ENCODE peak calls at places on chromosomes 7 and 10, in ten cellular contexts. F is dermis blood vessel endothelial cell; Q is HS-27A; Y is hippocampal formation; S is GM03348; I is activated effector memory CD4-positive, alpha-beta T cell treated with anti-CD3 and anti-CD28 coated beads, Interleukin-2, amount 50 U/mL, for 16 hours; R is NCI-H69; W is NCI-H526; J is ascending aorta; H is stimulated activated naive B cell treated with anti-CD40 and anti-IgM and Interleukin-4, amounts not matched to agents 10 μg/mL and 1 μg/mL and 100 μg/mL, for 72 hours. M is an unnamed sample.

GRCh38 chr7:149310113-149310836 is 48.3 kb downstream of the ZNF783 start:
- DNase-seq in W (peak; percentile 61), J (peak; percentile 21), Q (peak; percentile 53), Y (no peak), S (peak; percentile 75), H (no peak), I (no peak), F (peak; percentile 70), R (peak; percentile 88), M (no peak)

GRCh38 chr10:79293841-79294705 is 53.2 kb upstream of the PPIF start:
- DNase-seq in J (no peak), F (peak; percentile 57), I (no peak), W (no peak), R (no peak), S (peak; percentile 61), Q (no peak), Y (no peak), H (peak; percentile 57), M (peak; percentile 52)

GRCh38 chr7:152521420-152522337 is 85.9 kb upstream of the KMT2C start:
- DNase-seq in J (no peak), Y (no peak), S (no peak), H (no peak), R (no peak), I (no peak), F (peak; percentile 12), Q (no peak), W (no peak), M (peak; percentile 53)

GRCh38 chr7:122258971-122259370 is 45.6 kb downstream of the FEZF1 start:
- DNase-seq in S (no peak), I (no peak), J (no peak), R (peak; percentile 39), H (no peak), W (no peak), F (no peak), Y (no peak), Q (no peak), M (no peak)

GRCh38 chr10:17768957-17769356 is 17.0 kb downstream of the TMEM236 start:
- DNase-seq in W (no peak), Q (no peak), Y (no peak), F (peak; percentile 87), I (no peak), R (no peak), J (no peak), S (no peak), H (no peak), M (no peak)

GRCh38 chr10:100744136-100744979 is 1.0 kb upstream of the PAX2 start:
- DNase-seq in H (peak; percentile 25), Y (no peak), R (peak; percentile 19), Q (no peak), F (no peak), J (no peak), W (peak; percentile 40), S (no peak), I (no peak), M (no peak)

GRCh38 chr7:40826419-40827216 is 691.8 kb downstream of the SUGCT start:
- DNase-seq in F (no peak), J (no peak), H (no peak), R (no peak), Q (no peak), S (peak; percentile 40), Y (no peak), I (no peak), W (no peak), M (no peak)

GRCh38 chr10:119834188-119834587 is 38.5 kb downstream of the MCMBP start:
- DNase-seq in Y (no peak), H (no peak), J (no peak), S (no peak), W (no peak), R (no peak), I (no peak), F (no peak), Q (no peak), M (no peak)

GRCh38 chr7:75738975-75739795 is 444 bp upstream of the HIP1 start:
- DNase-seq in Q (peak; percentile 88), I (peak; percentile 100), S (peak; percentile 100), W (peak; percentile 94), Y (peak; percentile 98), J (peak; percentile 100), F (peak; percentile 99), H (peak; percentile 99), R (peak; percentile 100), M (peak; percentile 100)

GRCh38 chr10:93383562-93383981 is 98.6 kb downstream of the MYOF start:
- DNase-seq in W (no peak), Y (no peak), Q (no peak), F (peak; percentile 62), H (no peak), I (no peak), S (peak; percentile 92), R (peak; percentile 48), J (peak; percentile 71), M (no peak)

GRCh38 chr7:134200970-134201369 is 73.8 kb downstream of the LRGUK start:
- DNase-seq in J (no peak), H (no peak), W (no peak), I (no peak), Q (no peak), F (no peak), S (no peak), Y (no peak), R (no peak), M (no peak)

GRCh38 chr7:95755277-95755934 is 16.9 kb upstream of the DYNC1I1 start:
- DNase-seq in S (no peak), Y (no peak), J (no peak), H (no peak), W (no peak), F (no peak), Q (no peak), R (no peak), I (no peak), M (no peak)

GRCh38 chr10:13961096-13961495 is 369.6 kb downstream of the FRMD4A start:
- DNase-seq in W (no peak), H (no peak), R (peak; percentile 84), I (no peak), J (no peak), F (peak; percentile 82), S (peak; percentile 84), Y (no peak), Q (peak; percentile 73), M (no peak)

GRCh38 chr7:133401225-133401624 is 148.3 kb downstream of the EXOC4 start:
- DNase-seq in H (no peak), Q (no peak), J (no peak), S (peak; percentile 6), Y (no peak), R (no peak), F (no peak), I (no peak), W (no peak), M (no peak)

GRCh38 chr10:56604624-56605023 is 243.6 kb upstream of the ZWINT start:
- DNase-seq in Q (no peak), J (no peak), F (no peak), Y (no peak), W (no peak), H (no peak), I (no peak), S (no peak), R (no peak), M (no peak)

GRCh38 chr7:4745971-4746919 is 29.2 kb upstream of the AP5Z1 start:
- DNase-seq in H (no peak), J (no peak), S (peak; percentile 63), W (no peak), Y (peak; percentile 29), I (no peak), Q (no peak), F (peak; percentile 77), R (no peak), M (peak; percentile 34)

GRCh38 chr7:16739863-16740622 is 13.5 kb upstream of the TSPAN13 start:
- DNase-seq in H (no peak), Q (peak; percentile 55), Y (no peak), I (no peak), S (peak; percentile 91), J (no peak), F (peak; percentile 61), R (peak; percentile 63), W (no peak), M (no peak)

GRCh38 chr7:22238354-22239311 is 118.3 kb downstream of the RAPGEF5 start:
- DNase-seq in I (no peak), R (no peak), S (peak; percentile 47), F (no peak), Q (no peak), J (no peak), H (no peak), Y (no peak), W (no peak), M (no peak)

GRCh38 chr7:12234334-12234733 is 23.2 kb downstream of the TMEM106B start:
- DNase-seq in R (no peak), H (no peak), Y (no peak), S (no peak), F (no peak), I (no peak), J (no peak), W (no peak), Q (no peak), M (no peak)

GRCh38 chr7:36509962-36510361 is 120.3 kb downstream of the ANLN start:
- DNase-seq in H (no peak), W (no peak), R (no peak), F (no peak), S (no peak), J (no peak), Y (no peak), I (no peak), Q (no peak), M (no peak)

GRCh38 chr10:48574817-48575380 is 30.0 kb downstream of the ARHGAP22 start:
- DNase-seq in S (no peak), Q (no peak), H (peak; percentile 64), F (peak; percentile 71), Y (no peak), W (no peak), R (no peak), I (no peak), J (peak; percentile 24), M (no peak)

GRCh38 chr7:77553123-77553522 is 16.0 kb downstream of the PTPN12 start:
- DNase-seq in S (no peak), J (no peak), Q (no peak), Y (no peak), F (peak; percentile 36), R (no peak), H (no peak), I (no peak), W (no peak), M (no peak)

GRCh38 chr7:83065714-83066113 is 97.0 kb downstream of the PCLO start:
- DNase-seq in I (no peak), J (no peak), W (no peak), S (no peak), Y (no peak), F (peak; percentile 10), R (no peak), Q (no peak), H (no peak), M (no peak)

GRCh38 chr7:141045126-141045841 is 28.6 kb upstream of the TMEM178B start:
- DNase-seq in R (no peak), F (no peak), I (no peak), J (no peak), H (no peak), S (no peak), Q (peak; percentile 84), Y (no peak), W (no peak), M (no peak)

GRCh38 chr7:25716421-25716820 is 435.6 kb upstream of the NFE2L3 start:
- DNase-seq in J (no peak), Y (no peak), W (no peak), S (no peak), R (no peak), H (no peak), F (no peak), I (no peak), Q (peak; percentile 27), M (no peak)

GRCh38 chr10:33084388-33084896 is 126.4 kb upstream of the ITGB1 start:
- DNase-seq in R (no peak), H (no peak), J (no peak), I (no peak), W (no peak), Q (no peak), F (no peak), S (no peak), Y (no peak), M (no peak)

GRCh38 chr7:54837167-54837566 is 78.2 kb upstream of the SEC61G start:
- DNase-seq in W (no peak), H (no peak), J (no peak), F (no peak), Y (no peak), R (no peak), S (peak; percentile 35), I (no peak), Q (no peak), M (no peak)

GRCh38 chr7:47100815-47101435 is 481.0 kb downstream of the TNS3 start:
- DNase-seq in W (no peak), Q (no peak), J (no peak), I (no peak), Y (no peak), H (no peak), R (peak; percentile 38), S (peak; percentile 81), F (peak; percentile 80), M (peak; percentile 69)

M was measured in Peyer's patch.